ENCODE peak calls at places on chromosomes 3 and 15, in six cellular contexts. H is MM.1S, L is GM23248, B is PC-3, I is HCT116, V is SK-N-SH. R is an unnamed sample.
A peak's percentile ranks its signal among the peaks of the same experiment; 100 is the strongest.

GRCh38 chr3:49461443-49462171 is 8.5 kb upstream of the DAG1 start:
- DNase-seq in H (no peak), L (peak; percentile 49), B (peak; percentile 57), I (no peak), V (no peak), R (no peak)

GRCh38 chr3:18672561-18672960 is 247.4 kb upstream of the SATB1 start:
- DNase-seq in H (peak; percentile 14), L (no peak), B (no peak), I (no peak), V (no peak), R (no peak)

GRCh38 chr3:174440350-174440716 is 418.8 kb upstream of the NAALADL2 start:
- DNase-seq in H (no peak), L (peak; percentile 83), B (peak; percentile 49), I (no peak), V (no peak), R (no peak)

GRCh38 chr3:116442331-116443021 is 2.8 kb downstream of the LSAMP start:
- DNase-seq in H (no peak), L (no peak), B (no peak), I (no peak), V (no peak), R (no peak)

GRCh38 chr3:182848906-182849305 is 55.6 kb downstream of the ATP11B start:
- DNase-seq in H (no peak), L (no peak), B (no peak), I (no peak), V (no peak), R (no peak)

GRCh38 chr15:68560501-68561113 is 18.2 kb upstream of the CORO2B start:
- DNase-seq in H (no peak), L (no peak), B (no peak), I (no peak), V (no peak), R (no peak)

GRCh38 chr3:192831111-192831644 is 86.5 kb downstream of the MB21D2 start:
- DNase-seq in H (no peak), L (peak; percentile 95), B (peak; percentile 56), I (no peak), V (no peak), R (no peak)

GRCh38 chr3:184429786-184430185 is 49.9 kb downstream of the CHRD start:
- DNase-seq in H (no peak), L (peak; percentile 9), B (no peak), I (no peak), V (no peak), R (no peak)

GRCh38 chr3:143901105-143901504 is 52.8 kb upstream of the SLC9A9 start:
- DNase-seq in H (no peak), L (peak; percentile 93), B (peak; percentile 63), I (no peak), V (no peak), R (no peak)

GRCh38 chr15:57743424-57743823 is 36.9 kb downstream of the POLR2M start:
- DNase-seq in H (peak; percentile 36), L (no peak), B (peak; percentile 12), I (no peak), V (no peak), R (no peak)
- H2AFZ ChIP-seq in H (no peak overlapping the region), L (no peak overlapping the region), B (peak overlapping the region; percentile 13), I (no peak overlapping the region), V (no peak overlapping the region), R (no peak overlapping the region)

DNA sequence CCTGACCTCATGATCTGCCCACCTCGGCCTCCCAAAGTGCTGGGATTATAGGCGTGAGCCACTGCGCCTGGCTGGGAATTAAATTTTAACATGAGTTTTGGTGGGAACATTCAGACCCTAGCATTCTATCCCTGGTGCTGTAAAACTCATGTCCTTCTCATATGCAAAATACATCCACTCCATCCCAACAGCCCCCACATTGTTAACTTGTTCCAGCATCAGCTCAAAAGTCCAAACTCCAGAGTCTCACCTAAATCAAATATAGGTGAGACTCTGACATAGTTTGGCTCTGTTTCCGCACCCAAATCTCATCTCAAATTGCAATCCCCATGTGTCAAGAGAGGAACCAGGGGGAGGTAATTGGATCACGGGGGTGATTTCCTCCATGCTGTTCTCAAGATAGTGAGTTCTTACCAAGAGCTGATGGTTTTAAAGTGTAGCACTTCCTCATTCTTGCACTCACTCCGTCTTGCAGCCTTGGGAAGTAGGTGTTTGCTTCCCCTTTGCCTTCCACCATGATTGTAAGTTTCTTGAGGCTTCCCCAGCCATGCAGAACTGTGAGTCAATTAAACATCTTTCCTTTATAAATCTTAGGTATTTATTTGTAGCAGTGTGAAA is 96.2 kb upstream of the PLCL2 start:
- DNase-seq in H (no peak), L (no peak), B (no peak), I (no peak), V (no peak), R (no peak)
- H3K9me2 ChIP-seq in H (no peaks in the 10 kb centered on the region), L (no peaks in the 10 kb centered on the region), B (no peaks in the 10 kb centered on the region), I (no peaks in the 10 kb centered on the region), V (no peaks in the 10 kb centered on the region), R (no peaks in the 10 kb centered on the region)

GRCh38 chr3:127015282-127016042 is 32.5 kb downstream of the PLXNA1 start:
- DNase-seq in H (no peak), L (no peak), B (no peak), I (no peak), V (peak; percentile 95), R (peak; percentile 95)
- H3K9ac ChIP-seq in H (no peak overlapping the region), L (no peak overlapping the region), B (no peak overlapping the region), I (no peak overlapping the region), V (no peak overlapping the region), R (peak overlapping the region; percentile 47)

GRCh38 chr15:63833246-63833696 is 477 bp downstream of the HERC1 start:
- DNase-seq in H (peak; percentile 46), L (peak; percentile 83), B (peak; percentile 16), I (no peak), V (peak; percentile 80), R (peak; percentile 71)
- H2AFZ ChIP-seq in H (peak overlapping the region; percentile 96), L (peak overlapping the region; percentile 96), B (peak overlapping the region; percentile 99), I (no peak overlapping the region), V (peak overlapping the region; percentile 97), R (no peak overlapping the region)

GRCh38 chr3:41162541-41162940 is 36.8 kb upstream of the CTNNB1 start:
- DNase-seq in H (no peak), L (no peak), B (no peak), I (no peak), V (no peak), R (no peak)
- H3K9me2 ChIP-seq in H (no peaks in the 10 kb centered on the region), L (no peaks in the 10 kb centered on the region), B (no peaks in the 10 kb centered on the region), I (no peaks in the 10 kb centered on the region), V (no peaks in the 10 kb centered on the region), R (no peaks in the 10 kb centered on the region)

DNA sequence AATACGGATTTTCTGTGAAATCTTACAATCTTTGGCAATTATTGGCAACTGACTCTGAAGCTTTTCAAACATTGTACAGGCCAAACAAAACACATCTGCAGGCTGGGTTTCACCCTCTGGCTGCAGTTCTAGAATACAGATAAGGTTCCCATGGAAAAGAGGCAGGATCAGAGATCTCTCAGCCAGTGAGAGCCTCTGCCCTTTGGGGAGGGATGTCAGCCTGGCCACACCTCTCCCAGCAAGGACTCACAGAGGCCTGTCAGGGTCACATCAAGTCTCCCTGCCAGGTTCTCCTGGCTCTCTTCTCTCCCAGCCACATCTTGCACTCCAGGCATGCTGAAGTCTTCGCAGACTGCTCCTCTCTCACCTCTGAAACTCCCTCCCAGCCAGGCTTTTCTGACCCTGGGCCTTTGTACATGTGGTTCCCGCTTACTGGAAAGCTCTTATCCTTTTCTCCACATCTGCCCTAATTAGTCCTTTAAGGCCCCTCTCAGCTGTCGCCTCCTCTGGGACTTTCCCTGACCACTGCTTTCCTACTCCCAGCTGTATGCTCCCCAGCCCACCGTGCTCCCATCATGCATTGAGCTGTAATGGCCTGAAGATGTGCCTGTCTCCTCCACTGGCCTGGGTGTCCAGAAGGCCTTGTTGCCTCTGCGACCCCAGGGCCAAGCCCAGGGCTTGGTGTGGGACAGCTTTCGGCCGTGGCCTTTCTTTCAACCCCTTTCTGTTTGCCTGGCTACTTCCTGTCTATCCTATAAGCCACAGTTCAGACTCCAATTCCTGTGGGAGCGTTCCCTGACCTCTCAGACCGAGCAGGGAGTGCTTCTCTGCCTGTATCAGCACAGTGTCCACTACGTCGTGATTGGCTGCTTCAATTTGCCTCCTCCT is 4.3 kb downstream of the RBP1 start:
- DNase-seq in H (no peak), L (no peak), B (peak; percentile 16), I (no peak), V (peak; percentile 77), R (no peak)
- H3K9ac ChIP-seq in H (no peak overlapping the region), L (no peak overlapping the region), B (no peak overlapping the region), I (peak overlapping the region; percentile 38), V (no peak overlapping the region), R (no peak overlapping the region)

GRCh38 chr3:189275182-189275581 is 103.4 kb downstream of the TPRG1 start:
- DNase-seq in H (no peak), L (no peak), B (no peak), I (no peak), V (no peak), R (no peak)

GRCh38 chr3:189278211-189278610 is 106.4 kb downstream of the TPRG1 start:
- DNase-seq in H (no peak), L (no peak), B (no peak), I (no peak), V (no peak), R (no peak)

GRCh38 chr3:189275852-189276251 is 104.1 kb downstream of the TPRG1 start:
- DNase-seq in H (no peak), L (no peak), B (no peak), I (no peak), V (no peak), R (peak; percentile 56)

GRCh38 chr3:189276481-189277190 is 104.9 kb downstream of the TPRG1 start:
- DNase-seq in H (no peak), L (peak; percentile 84), B (peak; percentile 78), I (no peak), V (no peak), R (no peak)

DNA sequence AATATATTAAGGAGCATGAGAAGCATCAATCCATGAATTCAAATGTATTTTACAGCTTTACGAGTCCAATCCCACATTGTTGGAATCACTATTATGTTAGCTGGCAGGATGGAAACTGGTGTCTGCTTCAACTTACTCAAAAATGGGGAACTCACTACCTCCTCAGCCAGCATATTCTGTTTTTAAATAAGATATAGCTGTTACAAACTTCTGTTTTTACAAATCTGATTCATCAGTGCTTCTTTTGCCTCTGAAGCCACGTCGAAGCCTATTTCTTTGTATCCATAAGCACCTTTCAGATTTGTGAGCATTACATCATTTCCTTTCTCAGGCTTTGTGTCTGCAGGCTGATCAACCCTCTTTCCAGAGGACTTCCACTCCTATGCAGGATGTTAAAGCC is 105.9 kb downstream of the TPRG1 start:
- DNase-seq in H (no peak), L (peak; percentile 40), B (peak; percentile 15), I (no peak), V (no peak), R (no peak)
- H2AFZ ChIP-seq in H (no peak overlapping the region), L (peak overlapping the region; percentile 11), B (no peak overlapping the region), I (no peak overlapping the region), V (no peak overlapping the region), R (no peak overlapping the region)

GRCh38 chr3:41164776-41165175 is 34.5 kb upstream of the CTNNB1 start:
- DNase-seq in H (no peak), L (no peak), B (no peak), I (no peak), V (no peak), R (no peak)
- H3K9me2 ChIP-seq in H (no peaks in the 10 kb centered on the region), L (peaks cover 3% of the 10 kb centered on the region), B (no peaks in the 10 kb centered on the region), I (no peaks in the 10 kb centered on the region), V (no peaks in the 10 kb centered on the region), R (no peaks in the 10 kb centered on the region)

R was measured in Karpas-422.